ENCODE peak calls at places on chromosome 10, in four cellular contexts. One of them, this sample, is unnamed.

GRCh38 chr10:47240173-47240572 is 59.8 kb upstream of the GDF10 start:
- DNase-seq in endodermal cell: peak; percentile 67
- DNase-seq in heart left ventricle: no peak
- DNase-seq in kidney epithelial cell: no peak
- DNase-seq in this sample: no peak

GRCh38 chr10:21524526-21525366 is 736 bp downstream of the SKIDA1 start:
- DNase-seq in kidney epithelial cell: no peak
- DNase-seq in heart left ventricle: no peak
- DNase-seq in endodermal cell: peak; percentile 65
- DNase-seq in this sample: peak; percentile 21

GRCh38 chr10:123026266-123026665 is 17.5 kb downstream of the ACADSB start:
- DNase-seq in endodermal cell: no peak
- DNase-seq in kidney epithelial cell: no peak
- DNase-seq in heart left ventricle: no peak
- DNase-seq in this sample: no peak

GRCh38 chr10:28810062-28810870 is 132.9 kb downstream of the BAMBI start:
- DNase-seq in heart left ventricle: no peak
- DNase-seq in endodermal cell: peak; percentile 71
- DNase-seq in kidney epithelial cell: no peak
- DNase-seq in this sample: no peak

GRCh38 chr10:75398630-75399460 is 2.7 kb downstream of the ZNF503 start:
- DNase-seq in endodermal cell: peak; percentile 81
- DNase-seq in heart left ventricle: peak; percentile 50
- DNase-seq in kidney epithelial cell: no peak
- DNase-seq in this sample: no peak

GRCh38 chr10:132311338-132311939 is 3.7 kb upstream of the STK32C start:
- DNase-seq in kidney epithelial cell: no peak
- DNase-seq in endodermal cell: peak; percentile 77
- DNase-seq in heart left ventricle: peak; percentile 21
- DNase-seq in this sample: no peak

GRCh38 chr10:79200346-79200745 is 131.6 kb downstream of the ZMIZ1 start:
- DNase-seq in endodermal cell: no peak
- DNase-seq in kidney epithelial cell: no peak
- DNase-seq in heart left ventricle: no peak
- DNase-seq in this sample: no peak

GRCh38 chr10:43205681-43206390 is 61.0 kb downstream of the RASGEF1A start:
- DNase-seq in endodermal cell: peak; percentile 37
- DNase-seq in kidney epithelial cell: no peak
- DNase-seq in heart left ventricle: peak; percentile 22
- DNase-seq in this sample: no peak

GRCh38 chr10:60312818-60313588 is 76.7 kb downstream of the ANK3 start:
- DNase-seq in endodermal cell: no peak
- DNase-seq in kidney epithelial cell: no peak
- DNase-seq in heart left ventricle: no peak
- DNase-seq in this sample: no peak

GRCh38 chr10:87578799-87579401 is 74.2 kb downstream of the MINPP1 start:
- DNase-seq in endodermal cell: no peak
- DNase-seq in kidney epithelial cell: no peak
- DNase-seq in heart left ventricle: no peak
- DNase-seq in this sample: peak; percentile 27

GRCh38 chr10:70324341-70324861 is 40.6 kb upstream of the NPFFR1 start:
- DNase-seq in endodermal cell: peak; percentile 80
- DNase-seq in kidney epithelial cell: no peak
- DNase-seq in heart left ventricle: peak; percentile 72
- DNase-seq in this sample: peak; percentile 77

GRCh38 chr10:21145751-21146445 is 248.8 kb upstream of the NEBL start:
- DNase-seq in heart left ventricle: no peak
- DNase-seq in kidney epithelial cell: no peak
- DNase-seq in endodermal cell: no peak
- DNase-seq in this sample: no peak

GRCh38 chr10:101839421-101840063 is 4.1 kb downstream of the KCNIP2 start:
- DNase-seq in heart left ventricle: peak; percentile 57
- DNase-seq in endodermal cell: peak; percentile 83
- DNase-seq in kidney epithelial cell: no peak
- DNase-seq in this sample: no peak

GRCh38 chr10:79938728-79939380 is 10.1 kb downstream of the SFTPD start:
- DNase-seq in kidney epithelial cell: no peak
- DNase-seq in heart left ventricle: peak; percentile 69
- DNase-seq in endodermal cell: peak; percentile 20
- DNase-seq in this sample: no peak

GRCh38 chr10:90846746-90847145 is 11.1 kb downstream of the HTR7 start:
- DNase-seq in heart left ventricle: no peak
- DNase-seq in kidney epithelial cell: no peak
- DNase-seq in endodermal cell: no peak
- DNase-seq in this sample: no peak

GRCh38 chr10:44385423-44385725 is 477 bp upstream of the CXCL12 start:
- DNase-seq in endodermal cell: no peak
- DNase-seq in heart left ventricle: no peak
- DNase-seq in kidney epithelial cell: no peak
- DNase-seq in this sample: no peak

GRCh38 chr10:11863353-11864105 is 40.4 kb downstream of the PROSER2 start:
- DNase-seq in heart left ventricle: no peak
- DNase-seq in endodermal cell: no peak
- DNase-seq in kidney epithelial cell: no peak
- DNase-seq in this sample: no peak

GRCh38 chr10:46546591-46547330 is 9.7 kb downstream of the GPRIN2 start:
- DNase-seq in endodermal cell: peak; percentile 57
- DNase-seq in heart left ventricle: peak; percentile 26
- DNase-seq in kidney epithelial cell: no peak
- DNase-seq in this sample: no peak

GRCh38 chr10:61974611-61975010 is 73.1 kb downstream of the ARID5B start:
- DNase-seq in kidney epithelial cell: no peak
- DNase-seq in heart left ventricle: peak; percentile 86
- DNase-seq in endodermal cell: no peak
- DNase-seq in this sample: peak; percentile 62

GRCh38 chr10:484441-484924 is 205.0 kb downstream of the DIP2C start:
- DNase-seq in endodermal cell: peak; percentile 57
- DNase-seq in kidney epithelial cell: no peak
- DNase-seq in heart left ventricle: no peak
- DNase-seq in this sample: peak; percentile 10

GRCh38 chr10:114388275-114388674 is 16.0 kb downstream of the AFAP1L2 start:
- DNase-seq in endodermal cell: no peak
- DNase-seq in kidney epithelial cell: no peak
- DNase-seq in heart left ventricle: no peak
- DNase-seq in this sample: no peak

GRCh38 chr10:132446661-132447445 is 49.9 kb downstream of the PWWP2B start:
- DNase-seq in endodermal cell: peak; percentile 63
- DNase-seq in heart left ventricle: peak; percentile 68
- DNase-seq in kidney epithelial cell: peak; percentile 25
- DNase-seq in this sample: peak; percentile 43

GRCh38 chr10:14126697-14127440 is 203.9 kb downstream of the FRMD4A start:
- DNase-seq in endodermal cell: no peak
- DNase-seq in kidney epithelial cell: peak; percentile 23
- DNase-seq in heart left ventricle: no peak
- DNase-seq in this sample: no peak

GRCh38 chr10:78301891-78302738 is 268.5 kb downstream of the RPS24 start:
- DNase-seq in kidney epithelial cell: no peak
- DNase-seq in endodermal cell: peak; percentile 68
- DNase-seq in heart left ventricle: no peak
- DNase-seq in this sample: no peak

GRCh38 chr10:22723343-22723779 is 9.0 kb upstream of the PIP4K2A start:
- DNase-seq in kidney epithelial cell: no peak
- DNase-seq in heart left ventricle: no peak
- DNase-seq in endodermal cell: no peak
- DNase-seq in this sample: no peak

GRCh38 chr10:124035928-124036558 is 57.4 kb downstream of the CHST15 start:
- DNase-seq in kidney epithelial cell: no peak
- DNase-seq in endodermal cell: no peak
- DNase-seq in heart left ventricle: peak; percentile 40
- DNase-seq in this sample: no peak

GRCh38 chr10:13773043-13773442 is 186.3 kb downstream of the PRPF18 start:
- DNase-seq in endodermal cell: no peak
- DNase-seq in kidney epithelial cell: no peak
- DNase-seq in heart left ventricle: no peak
- DNase-seq in this sample: no peak

DNA sequence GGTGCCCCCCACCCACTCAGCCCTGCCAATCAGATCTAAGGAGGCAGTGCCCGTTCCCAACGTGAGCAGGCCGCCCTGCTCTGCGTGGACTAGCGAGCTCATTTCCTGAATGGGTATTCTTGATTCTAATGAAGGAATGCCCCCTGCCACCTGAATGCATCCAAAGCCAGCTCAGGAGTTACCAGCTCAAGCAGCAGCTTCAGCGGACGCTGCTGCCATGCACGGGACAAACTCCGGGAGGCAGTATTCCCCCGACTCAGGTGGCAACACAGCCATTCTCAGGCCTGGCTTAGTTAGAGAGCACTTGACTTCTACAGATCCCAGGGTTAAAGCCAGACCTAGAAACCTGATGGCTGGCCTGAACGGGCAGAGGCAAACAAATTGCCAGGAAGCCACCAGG is 25.8 kb downstream of the PSAP start:
- DNase-seq in endodermal cell: no peak
- DNase-seq in heart left ventricle: no peak
- DNase-seq in kidney epithelial cell: no peak
- DNase-seq in this sample: no peak
- H3K36me3 ChIP-seq in endodermal cell: peaks cover 90% of the 10 kb centered on the region
- H3K36me3 ChIP-seq in heart left ventricle: peaks cover 100% of the 10 kb centered on the region
- H3K36me3 ChIP-seq in kidney epithelial cell: peaks cover 13% of the 10 kb centered on the region
- H3K36me3 ChIP-seq in this sample: peaks cover 18% of the 10 kb centered on the region

DNA sequence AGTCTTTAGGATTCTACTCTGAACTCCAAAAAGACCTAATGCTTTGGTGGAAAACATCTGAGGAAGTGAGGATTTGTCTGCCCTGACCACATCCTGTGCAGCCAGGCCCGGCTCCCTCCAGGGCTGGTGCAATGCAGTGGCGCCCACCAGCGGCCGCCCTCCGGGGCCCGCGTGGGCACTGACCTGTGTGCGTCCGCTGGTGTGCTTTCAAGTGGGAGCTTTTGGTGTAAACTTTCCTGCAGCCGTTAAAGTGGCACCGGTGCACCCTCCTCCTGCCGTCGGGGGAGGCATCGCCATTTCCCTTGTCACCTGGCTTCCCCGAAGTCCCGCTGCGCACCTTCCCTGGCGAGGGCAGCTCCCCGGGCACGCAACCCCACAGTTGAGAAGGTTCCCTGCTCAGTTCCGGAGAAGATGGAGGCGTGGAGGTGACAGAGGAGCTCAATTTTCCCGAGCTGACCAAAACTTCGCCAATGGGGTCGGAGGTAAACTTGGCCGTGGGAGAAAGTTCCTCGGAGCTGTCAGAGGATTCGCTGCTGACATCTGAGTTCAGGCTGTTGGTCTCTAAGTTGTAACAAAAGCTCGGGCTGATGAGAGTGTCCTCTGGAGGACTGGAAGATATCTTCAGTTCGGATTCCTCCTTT is 3.4 kb downstream of the KLF6 start:
- DNase-seq in heart left ventricle: peak; percentile 76
- DNase-seq in kidney epithelial cell: no peak
- DNase-seq in endodermal cell: peak; percentile 67
- DNase-seq in this sample: no peak
- H3K36me3 ChIP-seq in heart left ventricle: peaks cover 61% of the 10 kb centered on the region
- H3K36me3 ChIP-seq in kidney epithelial cell: peaks cover 9% of the 10 kb centered on the region
- H3K36me3 ChIP-seq in endodermal cell: peaks cover 71% of the 10 kb centered on the region
- H3K36me3 ChIP-seq in this sample: peaks cover 41% of the 10 kb centered on the region

DNA sequence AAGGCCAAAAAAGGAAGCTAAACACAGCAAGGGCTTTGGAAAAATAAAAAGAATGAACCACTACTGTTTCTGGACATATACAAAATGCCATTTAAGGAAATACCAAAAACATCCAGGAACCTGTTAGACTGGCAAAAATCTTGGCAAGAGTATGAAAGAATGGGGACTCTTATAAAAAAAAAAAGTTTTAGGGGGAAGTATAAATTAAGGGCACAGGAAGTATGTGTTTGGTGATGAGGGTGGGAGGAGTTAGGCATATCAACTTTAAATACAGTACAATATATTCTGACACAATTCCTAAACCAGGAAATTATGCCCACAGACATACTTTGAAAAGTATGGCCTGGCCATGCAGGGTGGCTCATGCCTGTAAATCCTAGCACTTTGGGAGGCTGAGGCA is 74.2 kb downstream of the WAPL start:
- DNase-seq in heart left ventricle: no peak
- DNase-seq in kidney epithelial cell: no peak
- DNase-seq in endodermal cell: no peak
- DNase-seq in this sample: no peak
- H3K36me3 ChIP-seq in heart left ventricle: peaks cover 87% of the 10 kb centered on the region
- H3K36me3 ChIP-seq in kidney epithelial cell: peaks cover 2% of the 10 kb centered on the region
- H3K36me3 ChIP-seq in endodermal cell: peaks cover 100% of the 10 kb centered on the region
- H3K36me3 ChIP-seq in this sample: peaks cover 11% of the 10 kb centered on the region

GRCh38 chr10:86285136-86285790 is 81.3 kb downstream of the GRID1 start:
- DNase-seq in endodermal cell: peak; percentile 32
- DNase-seq in kidney epithelial cell: no peak
- DNase-seq in heart left ventricle: no peak
- DNase-seq in this sample: no peak

GRCh38 chr10:86282664-86283465 is 83.7 kb downstream of the GRID1 start:
- DNase-seq in kidney epithelial cell: no peak
- DNase-seq in heart left ventricle: no peak
- DNase-seq in endodermal cell: peak; percentile 29
- DNase-seq in this sample: no peak

GRCh38 chr10:86286591-86287421 is 79.8 kb downstream of the GRID1 start:
- DNase-seq in heart left ventricle: no peak
- DNase-seq in endodermal cell: peak; percentile 17
- DNase-seq in kidney epithelial cell: no peak
- DNase-seq in this sample: no peak

GRCh38 chr10:86283466-86284287 is 82.9 kb downstream of the GRID1 start:
- DNase-seq in kidney epithelial cell: no peak
- DNase-seq in endodermal cell: no peak
- DNase-seq in heart left ventricle: no peak
- DNase-seq in this sample: no peak

DNA sequence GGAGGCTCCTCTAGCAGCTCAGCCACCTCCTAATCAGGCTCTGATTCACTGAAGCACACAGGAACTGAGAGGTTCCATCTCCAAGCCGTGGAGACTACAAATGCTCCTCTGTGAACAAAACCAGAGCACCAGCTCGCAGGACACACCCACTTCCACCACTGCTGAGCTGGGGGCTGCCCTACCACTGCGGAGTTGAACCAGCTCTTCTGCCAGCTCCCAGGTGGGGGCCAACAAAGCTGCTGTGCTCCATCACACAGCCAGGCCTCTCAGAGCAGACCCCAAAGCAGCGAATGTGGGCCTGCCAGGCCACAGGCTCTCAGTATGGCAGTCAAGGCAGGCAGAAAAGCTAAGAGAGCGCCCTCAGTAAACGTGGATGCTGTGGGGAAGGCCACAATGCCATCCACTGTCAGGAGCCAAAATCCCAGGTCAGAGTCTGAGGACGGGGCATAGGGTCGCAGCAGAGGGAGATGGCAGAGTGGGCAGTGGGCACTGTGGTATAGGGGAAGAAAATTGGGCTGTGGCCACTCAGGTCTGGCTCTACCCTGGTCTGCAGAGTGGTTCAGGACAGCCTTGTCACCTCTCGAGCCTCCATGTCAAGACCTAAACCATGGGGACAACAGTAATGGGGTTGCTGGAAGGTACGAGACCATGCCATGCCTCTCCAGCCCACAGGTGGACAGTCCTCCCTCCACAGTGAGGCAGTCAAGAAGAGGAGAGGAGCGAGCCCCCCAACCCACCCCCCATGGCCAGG is 82.1 kb downstream of the GRID1 start:
- DNase-seq in endodermal cell: peak; percentile 28
- DNase-seq in kidney epithelial cell: no peak
- DNase-seq in heart left ventricle: no peak
- DNase-seq in this sample: no peak
- H3K36me3 ChIP-seq in endodermal cell: no peaks in the 10 kb centered on the region
- H3K36me3 ChIP-seq in kidney epithelial cell: no peaks in the 10 kb centered on the region
- H3K36me3 ChIP-seq in heart left ventricle: no peaks in the 10 kb centered on the region
- H3K36me3 ChIP-seq in this sample: no peaks in the 10 kb centered on the region

This sample was measured in SJCRH30.